ENCODE peak calls at places on chromosomes 1 and 21, in eight cellular contexts. Z is tibial nerve, A is upper lobe of right lung, S is ovary, U is stomach, T is psoas muscle, W is body of pancreas, G is pancreas. O is an unnamed sample. For H3K36me3 and H3K4me1, the result is how much of the 10 kb centered on the place peaks cover.

GRCh38 chr1:235366286-235366685 is 941 bp upstream of the TBCE start:
- DNase-seq in Z (no peak), A (no peak), S (no peak), U (no peak), T (no peak), W (no peak), G (no peak), O (no peak)

GRCh38 chr1:11413907-11414495 is 65.0 kb upstream of the DISP3 start:
- DNase-seq in Z (no peak), A (no peak), S (no peak), U (no peak), T (no peak), W (no peak), G (no peak), O (no peak)

GRCh38 chr1:235369802-235370201 is 2.6 kb downstream of the TBCE start:
- DNase-seq in Z (no peak), A (no peak), S (no peak), U (no peak), T (no peak), W (no peak), G (no peak), O (no peak)

GRCh38 chr21:42343101-42343500 is 7.7 kb downstream of the TFF2 start:
- DNase-seq in Z (no peak), A (no peak), S (no peak), U (no peak), T (no peak), W (no peak), G (no peak), O (peak)

GRCh38 chr1:229079196-229079595 is 191.7 kb upstream of the RAB4A start:
- DNase-seq in Z (no peak), A (no peak), S (no peak), U (no peak), T (no peak), W (no peak), G (no peak), O (no peak)

GRCh38 chr21:44657635-44658183 is at the start of gene KRTAP12-3:
- DNase-seq in Z (no peak), A (no peak), S (no peak), U (no peak), T (no peak), W (no peak), G (no peak), O (no peak)

GRCh38 chr1:46532095-46532494 is 19.4 kb downstream of the KNCN start:
- DNase-seq in Z (no peak), A (no peak), S (no peak), U (no peak), T (no peak), W (no peak), G (peak), O (no peak)

GRCh38 chr1:236394905-236395779 is 1.1 kb downstream of the EDARADD start:
- DNase-seq in Z (no peak), A (no peak), S (no peak), U (peak), T (no peak), W (peak), G (peak), O (peak)

GRCh38 chr1:235943581-235944114 is 76.9 kb upstream of the LYST start:
- DNase-seq in Z (no peak), A (no peak), S (no peak), U (no peak), T (no peak), W (no peak), G (no peak), O (peak)

GRCh38 chr1:66046415-66046814 is 253.7 kb downstream of the PDE4B start:
- DNase-seq in Z (no peak), A (no peak), S (no peak), U (no peak), T (no peak), W (no peak), G (no peak), O (no peak)

GRCh38 chr21:21200939-21201610 is 202.9 kb downstream of the NCAM2 start:
- DNase-seq in Z (no peak), A (no peak), S (no peak), U (no peak), T (no peak), W (no peak), G (no peak), O (peak)

GRCh38 chr1:228846952-228847351 is 111.7 kb downstream of the RHOU start:
- DNase-seq in Z (no peak), A (no peak), S (no peak), U (no peak), T (no peak), W (no peak), G (no peak), O (no peak)

GRCh38 chr1:9194024-9194423 is 40.5 kb upstream of the H6PD start:
- DNase-seq in Z (no peak), A (no peak), S (no peak), U (no peak), T (no peak), W (no peak), G (no peak), O (no peak)

GRCh38 chr1:100510441-100510840 is 27.5 kb upstream of the GPR88 start:
- DNase-seq in Z (no peak), A (no peak), S (no peak), U (no peak), T (no peak), W (no peak), G (no peak), O (no peak)

GRCh38 chr1:5752715-5753330 is 239.4 kb downstream of the NPHP4 start:
- DNase-seq in Z (peak), A (peak), S (no peak), U (no peak), T (no peak), W (no peak), G (peak), O (no peak)

GRCh38 chr1:226074046-226074445 is 11.5 kb downstream of the H3-3A start:
- DNase-seq in Z (no peak), A (no peak), S (no peak), U (no peak), T (no peak), W (no peak), G (no peak), O (peak)

GRCh38 chr1:10528066-10529014 is 53.6 kb downstream of the PEX14 start:
- DNase-seq in Z (no peak), A (no peak), S (no peak), U (peak), T (peak), W (peak), G (no peak), O (peak)

GRCh38 chr1:145871994-145872411 is 13.1 kb upstream of the PIAS3 start:
- DNase-seq in Z (no peak), A (peak), S (peak), U (peak), T (peak), W (peak), G (no peak), O (no peak)

GRCh38 chr1:7634841-7635240 is 136.3 kb upstream of the VAMP3 start:
- DNase-seq in Z (no peak), A (no peak), S (no peak), U (no peak), T (no peak), W (no peak), G (no peak), O (no peak)

GRCh38 chr1:53735261-53735660 is 3.7 kb downstream of the GLIS1 start:
- DNase-seq in Z (no peak), A (no peak), S (no peak), U (no peak), T (no peak), W (no peak), G (no peak), O (no peak)

GRCh38 chr1:245881767-245882391 is 625.2 kb downstream of the SMYD3 start:
- DNase-seq in Z (no peak), A (no peak), S (no peak), U (no peak), T (no peak), W (no peak), G (no peak), O (no peak)

GRCh38 chr1:8025061-8025670 is 943 bp downstream of the ERRFI1 start:
- DNase-seq in Z (no peak), A (no peak), S (no peak), U (no peak), T (no peak), W (no peak), G (no peak), O (no peak)

GRCh38 chr1:235409045-235409820 is 42.0 kb downstream of the TBCE start:
- DNase-seq in Z (no peak), A (no peak), S (no peak), U (no peak), T (no peak), W (no peak), G (no peak), O (no peak)

GRCh38 chr1:12477936-12478611 is 139.9 kb downstream of the DHRS3 start:
- DNase-seq in Z (peak), A (peak), S (peak), U (peak), T (peak), W (peak), G (peak), O (peak)

GRCh38 chr1:60983701-60984065 is 98.7 kb upstream of the NFIA start:
- DNase-seq in Z (no peak), A (no peak), S (no peak), U (no peak), T (no peak), W (no peak), G (no peak), O (no peak)

GRCh38 chr21:42973309-42973990 is 912 bp upstream of the PKNOX1 start:
- DNase-seq in Z (no peak), A (peak), S (peak), U (no peak), T (no peak), W (no peak), G (peak), O (no peak)

GRCh38 chr1:202291961-202292712 is 49.6 kb downstream of the UBE2T start:
- DNase-seq in Z (no peak), A (no peak), S (no peak), U (no peak), T (no peak), W (no peak), G (no peak), O (peak)

GRCh38 chr1:47794530-47794929 is 202.7 kb downstream of the TRABD2B start:
- DNase-seq in Z (no peak), A (no peak), S (no peak), U (no peak), T (no peak), W (no peak), G (no peak), O (no peak)

GRCh38 chr1:44947060-44947773 is 39.2 kb downstream of the EIF2B3 start:
- DNase-seq in Z (no peak), A (no peak), S (peak), U (no peak), T (no peak), W (peak), G (peak), O (peak)

GRCh38 chr21:42030311-42030710 is 20.2 kb upstream of the ZBTB21 start:
- DNase-seq in Z (no peak), A (no peak), S (no peak), U (no peak), T (no peak), W (no peak), G (no peak), O (no peak)

GRCh38 chr1:63319069-63320023 is 3.0 kb upstream of the FOXD3 start:
- DNase-seq in Z (no peak), A (no peak), S (no peak), U (no peak), T (no peak), W (no peak), G (peak), O (no peak)

GRCh38 chr1:15836772-15837669 is 10.5 kb upstream of the SPEN start:
- DNase-seq in Z (no peak), A (peak), S (peak), U (peak), T (peak), W (peak), G (peak), O (no peak)

GRCh38 chr21:35922618-35923017 is 137.7 kb downstream of the SETD4 start:
- DNase-seq in Z (no peak), A (no peak), S (no peak), U (no peak), T (no peak), W (no peak), G (no peak), O (no peak)

GRCh38 chr21:37009740-37010341 is 3.3 kb downstream of the RIPPLY3 start:
- DNase-seq in Z (peak), A (peak), S (peak), U (peak), T (peak), W (peak), G (peak), O (peak)

GRCh38 chr1:26035203-26035958 is 10.5 kb downstream of the SLC30A2 start:
- DNase-seq in Z (peak), A (peak), S (peak), U (peak), T (peak), W (peak), G (peak), O (peak)

GRCh38 chr1:161838885-161839284 is 72.8 kb downstream of the ATF6 start:
- DNase-seq in Z (no peak), A (no peak), S (no peak), U (no peak), T (no peak), W (no peak), G (no peak), O (no peak)

GRCh38 chr21:34522284-34522683 is 10.3 kb upstream of the KCNE1 start:
- DNase-seq in Z (no peak), A (no peak), S (no peak), U (no peak), T (no peak), W (peak), G (no peak), O (no peak)

GRCh38 chr1:206472454-206472853 is 2.2 kb downstream of the IKBKE start:
- DNase-seq in Z (no peak), A (peak), S (peak), U (no peak), T (no peak), W (peak), G (no peak), O (no peak)

GRCh38 chr1:15066191-15066590 is 87.4 kb upstream of the TMEM51 start:
- DNase-seq in Z (no peak), A (no peak), S (no peak), U (no peak), T (no peak), W (no peak), G (no peak), O (no peak)

DNA sequence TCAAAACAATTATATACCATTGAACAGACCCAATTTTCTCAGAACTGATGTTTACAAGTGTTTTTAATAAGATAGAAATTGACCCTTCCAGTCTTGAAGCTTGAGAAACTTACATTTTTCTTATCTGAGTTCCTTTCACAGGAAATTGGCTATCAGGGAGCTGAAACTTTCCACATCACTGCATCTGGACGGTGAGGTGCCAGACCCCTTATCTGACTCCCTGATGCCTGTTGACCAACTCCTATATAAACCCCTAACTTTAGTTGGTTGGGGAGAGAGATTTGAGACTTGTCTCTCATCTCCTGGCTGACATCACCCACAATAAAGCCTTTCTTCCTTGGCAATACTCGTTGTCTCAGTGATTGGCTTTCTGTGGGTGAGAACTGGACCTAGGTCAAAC is 31.4 kb downstream of the LACTBL1 start:
- DNase-seq in Z (no peak), A (no peak), S (no peak), U (no peak), T (no peak), W (no peak), G (no peak), O (no peak)
- H3K36me3 ChIP-seq in Z (under half), A (under half), S (under half), U (under half), T (under half), W (under half), G (under half), O (under half)

DNA sequence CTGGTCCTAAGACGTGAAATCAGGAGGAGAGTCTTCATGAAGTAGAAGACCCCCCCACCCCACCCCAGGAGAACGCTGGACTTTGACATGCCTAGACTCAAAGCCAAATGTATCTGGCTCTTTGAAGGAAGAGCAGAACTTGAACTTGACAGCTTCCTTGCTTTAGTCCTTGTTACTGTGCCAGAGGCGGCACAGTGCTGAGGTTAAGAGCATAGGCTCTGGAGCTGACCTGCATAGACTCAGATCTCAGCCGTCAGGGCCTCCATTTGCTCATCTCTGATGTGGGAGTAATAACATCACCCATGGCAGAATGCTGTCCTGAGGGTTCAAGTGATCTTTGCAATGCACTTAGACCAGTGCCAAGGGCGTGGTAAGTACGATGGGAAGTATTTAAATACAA is 39.0 kb downstream of the COL6A1 start:
- DNase-seq in Z (no peak), A (no peak), S (peak), U (no peak), T (no peak), W (no peak), G (no peak), O (no peak)
- H3K4me1 ChIP-seq in Z (under half), A (under half), S (under half), U (under half), T (under half), W (under half), G (under half), O (under half)

GRCh38 chr1:74674278-74675048 is 871 bp upstream of the ERICH3 start:
- DNase-seq in Z (no peak), A (no peak), S (no peak), U (no peak), T (no peak), W (no peak), G (no peak), O (no peak)
- H3K4me3 ChIP-seq in Z (no peak), A (no peak), S (no peak), U (peak), T (no peak), W (no peak), G (no peak), O (no peak)

DNA sequence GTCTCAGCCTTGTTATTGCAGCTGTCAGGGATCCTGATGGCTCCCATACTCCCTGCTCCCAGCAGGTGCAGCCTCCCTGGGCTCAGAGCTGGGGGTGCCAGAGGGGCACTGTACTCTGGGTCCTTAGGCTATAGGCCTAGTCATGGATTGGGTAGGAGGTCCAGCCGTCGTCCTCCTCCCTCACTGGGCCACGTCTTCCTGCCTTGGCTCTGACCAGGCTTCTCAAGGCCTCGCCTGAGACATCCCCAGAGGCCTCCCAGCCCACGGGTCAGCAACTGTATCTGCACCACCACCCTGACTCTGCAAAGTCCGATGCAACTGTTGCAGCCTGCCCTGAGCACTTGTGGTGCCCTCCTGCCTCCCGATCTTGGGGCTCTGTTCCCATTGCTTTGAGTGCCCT is 18.2 kb downstream of the MYOM3 start:
- DNase-seq in Z (no peak), A (no peak), S (no peak), U (no peak), T (no peak), W (no peak), G (peak), O (no peak)
- H3K36me3 ChIP-seq in Z (under half), A (under half), S (under half), U (under half), T (half or more), W (under half), G (under half), O (under half)

DNA sequence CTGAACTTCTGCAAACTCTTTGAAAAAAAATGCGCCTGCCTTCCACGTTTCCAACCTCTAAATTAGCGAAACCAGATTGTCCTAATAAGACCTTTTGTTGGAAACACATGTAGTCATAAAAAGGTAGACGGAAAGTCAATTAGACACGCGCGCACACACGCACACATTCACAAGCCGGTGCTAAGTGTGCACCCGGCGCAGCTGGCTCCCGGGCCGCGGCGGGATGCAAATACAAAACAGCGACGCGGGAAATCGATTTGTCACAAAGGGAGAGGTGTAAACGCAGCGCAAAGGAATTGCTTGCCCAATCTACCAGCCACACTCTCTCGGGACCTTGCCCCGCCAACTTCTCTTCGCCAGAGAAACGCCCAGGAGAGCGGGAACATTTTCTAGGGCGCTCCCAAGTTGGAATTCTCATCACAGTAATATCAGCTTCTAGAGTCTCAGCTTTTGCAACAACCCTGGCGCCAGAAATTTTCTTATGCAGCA is 4.4 kb downstream of the PRRX1 start:
- DNase-seq in Z (no peak), A (no peak), S (no peak), U (no peak), T (peak), W (no peak), G (no peak), O (no peak)
- H3K4me1 ChIP-seq in Z (under half), A (under half), S (under half), U (under half), T (under half), W (under half), G (under half), O (under half)

GRCh38 chr1:155529929-155530328 is 32.7 kb downstream of the ASH1L start:
- DNase-seq in Z (no peak), A (no peak), S (no peak), U (no peak), T (no peak), W (no peak), G (no peak), O (no peak)
- H3K4me3 ChIP-seq in Z (no peak), A (no peak), S (no peak), U (no peak), T (no peak), W (no peak), G (no peak), O (no peak)

DNA sequence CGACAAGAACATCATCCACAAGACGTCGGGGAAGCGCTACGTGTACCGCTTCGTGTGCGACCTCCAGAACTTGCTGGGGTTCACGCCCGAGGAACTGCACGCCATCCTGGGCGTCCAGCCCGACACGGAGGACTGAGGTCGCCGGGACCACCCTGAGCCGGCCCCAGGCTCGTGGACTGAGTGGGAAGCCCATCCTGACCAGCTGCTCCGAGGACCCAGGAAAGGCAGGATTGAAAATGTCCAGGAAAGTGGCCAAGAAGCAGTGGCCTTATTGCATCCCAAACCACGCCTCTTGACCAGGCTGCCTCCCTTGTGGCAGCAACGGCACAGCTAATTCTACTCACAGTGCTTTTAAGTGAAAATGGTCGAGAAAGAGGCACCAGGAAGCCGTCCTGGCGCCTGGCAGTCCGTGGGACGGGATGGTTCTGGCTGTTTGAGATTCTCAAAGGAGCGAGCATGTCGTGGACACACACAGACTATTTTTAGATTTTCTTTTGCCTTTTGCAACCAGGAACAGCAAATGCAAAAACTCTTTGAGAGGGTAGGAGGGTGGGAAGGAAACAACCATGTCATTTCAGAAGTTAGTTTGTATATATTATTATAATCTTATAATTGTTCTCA is 17.1 kb downstream of the ETS2 start:
- DNase-seq in Z (no peak), A (no peak), S (no peak), U (no peak), T (no peak), W (no peak), G (no peak), O (no peak)
- H3K36me3 ChIP-seq in Z (under half), A (half or more), S (under half), U (half or more), T (half or more), W (under half), G (half or more), O (half or more)